ENCODE peak calls at places on chromosomes 13 and 19, in five cellular contexts. One of them, this sample, is unnamed.
A peak's percentile ranks its signal among the peaks of the same experiment; 100 is the strongest.

GRCh38 chr13:49561064-49561410 is 24.3 kb downstream of the RCBTB1 start:
- DNase-seq in heart right ventricle: no peak
- DNase-seq in RWPE2: no peak
- DNase-seq in mammary epithelial cell: no peak
- DNase-seq in cardiac muscle cell: peak; percentile 52
- DNase-seq in this sample: no peak

GRCh38 chr13:66803759-66804456 is 426.2 kb downstream of the PCDH9 start:
- DNase-seq in heart right ventricle: no peak
- DNase-seq in RWPE2: no peak
- DNase-seq in mammary epithelial cell: no peak
- DNase-seq in cardiac muscle cell: no peak
- DNase-seq in this sample: peak; percentile 17

GRCh38 chr13:62119739-62120700 is 704.4 kb upstream of the PCDH20 start:
- DNase-seq in heart right ventricle: no peak
- DNase-seq in RWPE2: no peak
- DNase-seq in mammary epithelial cell: no peak
- DNase-seq in cardiac muscle cell: peak; percentile 7
- DNase-seq in this sample: no peak

GRCh38 chr19:24071078-24071477 is 15.9 kb upstream of the ZNF254 start:
- DNase-seq in heart right ventricle: no peak
- DNase-seq in RWPE2: no peak
- DNase-seq in mammary epithelial cell: no peak
- DNase-seq in cardiac muscle cell: no peak
- DNase-seq in this sample: no peak

GRCh38 chr19:37975596-37976515 is 68.8 kb downstream of the SIPA1L3 start:
- DNase-seq in heart right ventricle: no peak
- DNase-seq in RWPE2: no peak
- DNase-seq in mammary epithelial cell: no peak
- DNase-seq in cardiac muscle cell: no peak
- DNase-seq in this sample: no peak

GRCh38 chr13:51523082-51523518 is 61.2 kb upstream of the WDFY2 start:
- DNase-seq in heart right ventricle: no peak
- DNase-seq in RWPE2: no peak
- DNase-seq in mammary epithelial cell: peak; percentile 77
- DNase-seq in cardiac muscle cell: peak; percentile 81
- DNase-seq in this sample: peak; percentile 65

GRCh38 chr19:18473003-18473705 is 35.2 kb upstream of the ISYNA1 start:
- DNase-seq in heart right ventricle: no peak
- DNase-seq in RWPE2: no peak
- DNase-seq in mammary epithelial cell: no peak
- DNase-seq in cardiac muscle cell: no peak
- DNase-seq in this sample: no peak

GRCh38 chr19:38669532-38669931 is 22.1 kb downstream of the ACTN4 start:
- DNase-seq in heart right ventricle: no peak
- DNase-seq in RWPE2: no peak
- DNase-seq in mammary epithelial cell: no peak
- DNase-seq in cardiac muscle cell: no peak
- DNase-seq in this sample: no peak

GRCh38 chr13:50323440-50324070 is 308.3 kb downstream of the KCNRG start:
- DNase-seq in heart right ventricle: no peak
- DNase-seq in RWPE2: no peak
- DNase-seq in mammary epithelial cell: peak; percentile 85
- DNase-seq in cardiac muscle cell: peak; percentile 70
- DNase-seq in this sample: no peak

GRCh38 chr13:73767747-73768315 is 366.4 kb downstream of the KLF12 start:
- DNase-seq in heart right ventricle: no peak
- DNase-seq in RWPE2: no peak
- DNase-seq in mammary epithelial cell: no peak
- DNase-seq in cardiac muscle cell: no peak
- DNase-seq in this sample: no peak

GRCh38 chr19:34963531-34964406 is at the start of gene ZNF792:
- DNase-seq in heart right ventricle: peak; percentile 76
- DNase-seq in RWPE2: peak; percentile 70
- DNase-seq in mammary epithelial cell: peak; percentile 35
- DNase-seq in cardiac muscle cell: peak; percentile 68
- DNase-seq in this sample: peak; percentile 73

GRCh38 chr19:3984584-3984907 is 717 bp downstream of the EEF2 start:
- DNase-seq in heart right ventricle: no peak
- DNase-seq in RWPE2: no peak
- DNase-seq in mammary epithelial cell: no peak
- DNase-seq in cardiac muscle cell: no peak
- DNase-seq in this sample: no peak

GRCh38 chr13:41053384-41053826 is 7.9 kb upstream of the WBP4 start:
- DNase-seq in heart right ventricle: no peak
- DNase-seq in RWPE2: no peak
- DNase-seq in mammary epithelial cell: peak; percentile 20
- DNase-seq in cardiac muscle cell: peak; percentile 59
- DNase-seq in this sample: no peak

GRCh38 chr13:109400192-109400591 is 386.2 kb downstream of the IRS2 start:
- DNase-seq in heart right ventricle: no peak
- DNase-seq in RWPE2: no peak
- DNase-seq in mammary epithelial cell: no peak
- DNase-seq in cardiac muscle cell: peak; percentile 30
- DNase-seq in this sample: no peak

GRCh38 chr19:53982611-53983010 is 8.8 kb upstream of the CACNG6 start:
- DNase-seq in heart right ventricle: peak; percentile 67
- DNase-seq in RWPE2: no peak
- DNase-seq in mammary epithelial cell: no peak
- DNase-seq in cardiac muscle cell: peak; percentile 71
- DNase-seq in this sample: peak; percentile 82

GRCh38 chr19:13906525-13906904 is 514 bp downstream of the CC2D1A start:
- DNase-seq in heart right ventricle: no peak
- DNase-seq in RWPE2: no peak
- DNase-seq in mammary epithelial cell: peak; percentile 35
- DNase-seq in cardiac muscle cell: no peak
- DNase-seq in this sample: no peak

GRCh38 chr13:98483636-98484288 is 93.1 kb downstream of the STK24 start:
- DNase-seq in heart right ventricle: no peak
- DNase-seq in RWPE2: no peak
- DNase-seq in mammary epithelial cell: no peak
- DNase-seq in cardiac muscle cell: no peak
- DNase-seq in this sample: no peak
- H3K4me3 ChIP-seq in heart right ventricle: no peak overlapping the region
- H3K4me3 ChIP-seq in RWPE2: no peak overlapping the region
- H3K4me3 ChIP-seq in mammary epithelial cell: no peak overlapping the region
- H3K4me3 ChIP-seq in cardiac muscle cell: no peak overlapping the region
- H3K4me3 ChIP-seq in this sample: no peak overlapping the region

DNA sequence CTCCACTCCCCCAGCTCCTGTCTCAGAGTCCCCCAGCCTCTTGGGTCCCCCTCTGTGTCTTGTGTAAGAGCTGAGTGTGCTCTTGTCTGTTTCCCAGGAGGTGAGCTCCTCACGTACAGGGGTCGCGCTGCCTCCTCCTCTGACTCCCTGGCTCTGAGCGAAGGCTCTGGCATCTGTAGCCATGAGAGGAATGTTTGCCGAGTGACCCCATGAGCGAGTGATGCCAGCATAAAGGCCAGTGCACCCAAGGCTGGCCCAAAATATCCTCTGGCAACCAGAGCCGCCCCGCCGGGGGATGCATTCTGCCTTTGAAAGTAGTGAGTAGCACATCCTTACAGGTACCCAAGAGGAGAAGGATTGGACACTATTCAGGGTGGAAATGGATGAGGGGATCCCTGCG is 26.2 kb upstream of the C19orf12 start:
- DNase-seq in heart right ventricle: no peak
- DNase-seq in RWPE2: no peak
- DNase-seq in mammary epithelial cell: no peak
- DNase-seq in cardiac muscle cell: no peak
- DNase-seq in this sample: no peak
- H3K27me3 ChIP-seq in heart right ventricle: peaks cover under 1% of the 10 kb centered on the region
- H3K27me3 ChIP-seq in RWPE2: no peaks in the 10 kb centered on the region
- H3K27me3 ChIP-seq in mammary epithelial cell: peaks cover 2% of the 10 kb centered on the region
- H3K27me3 ChIP-seq in cardiac muscle cell: peaks cover 2% of the 10 kb centered on the region
- H3K27me3 ChIP-seq in this sample: no peaks in the 10 kb centered on the region

DNA sequence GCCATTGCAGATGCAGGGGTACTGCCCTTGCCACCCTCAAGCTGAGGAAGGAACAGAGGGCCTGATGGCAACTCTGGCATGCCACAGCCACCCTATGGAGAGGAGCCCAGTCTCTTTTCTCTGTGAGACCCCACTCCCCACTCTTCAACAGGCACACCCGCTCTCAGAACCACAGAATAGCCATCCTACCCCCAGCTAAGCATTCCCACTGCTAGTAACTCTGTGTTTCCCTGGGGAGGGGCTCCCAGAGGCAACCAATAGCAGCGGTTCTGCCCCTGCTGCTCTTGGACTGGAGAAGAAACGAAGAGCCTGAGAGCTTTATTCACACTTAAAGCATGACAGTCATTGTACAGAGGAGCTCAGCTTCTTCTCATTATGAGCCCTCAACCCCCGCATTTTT is 49.3 kb downstream of the UBL3 start:
- DNase-seq in heart right ventricle: no peak
- DNase-seq in RWPE2: no peak
- DNase-seq in mammary epithelial cell: no peak
- DNase-seq in cardiac muscle cell: no peak
- DNase-seq in this sample: no peak
- H3K4me3 ChIP-seq in heart right ventricle: no peak overlapping the region
- H3K4me3 ChIP-seq in RWPE2: no peak overlapping the region
- H3K4me3 ChIP-seq in mammary epithelial cell: no peak overlapping the region
- H3K4me3 ChIP-seq in cardiac muscle cell: no peak overlapping the region
- H3K4me3 ChIP-seq in this sample: no peak overlapping the region

GRCh38 chr19:41937976-41938375 is 9.7 kb upstream of the ERFL start:
- DNase-seq in heart right ventricle: no peak
- DNase-seq in RWPE2: no peak
- DNase-seq in mammary epithelial cell: no peak
- DNase-seq in cardiac muscle cell: no peak
- DNase-seq in this sample: no peak

GRCh38 chr19:41936416-41936850 is 8.2 kb upstream of the ERFL start:
- DNase-seq in heart right ventricle: no peak
- DNase-seq in RWPE2: no peak
- DNase-seq in mammary epithelial cell: peak; percentile 33
- DNase-seq in cardiac muscle cell: no peak
- DNase-seq in this sample: no peak

GRCh38 chr19:41936961-41937360 is 8.7 kb upstream of the ERFL start:
- DNase-seq in heart right ventricle: no peak
- DNase-seq in RWPE2: no peak
- DNase-seq in mammary epithelial cell: no peak
- DNase-seq in cardiac muscle cell: no peak
- DNase-seq in this sample: no peak

GRCh38 chr19:41935781-41936415 is 7.6 kb upstream of the ERFL start:
- DNase-seq in heart right ventricle: no peak
- DNase-seq in RWPE2: no peak
- DNase-seq in mammary epithelial cell: no peak
- DNase-seq in cardiac muscle cell: no peak
- DNase-seq in this sample: no peak

DNA sequence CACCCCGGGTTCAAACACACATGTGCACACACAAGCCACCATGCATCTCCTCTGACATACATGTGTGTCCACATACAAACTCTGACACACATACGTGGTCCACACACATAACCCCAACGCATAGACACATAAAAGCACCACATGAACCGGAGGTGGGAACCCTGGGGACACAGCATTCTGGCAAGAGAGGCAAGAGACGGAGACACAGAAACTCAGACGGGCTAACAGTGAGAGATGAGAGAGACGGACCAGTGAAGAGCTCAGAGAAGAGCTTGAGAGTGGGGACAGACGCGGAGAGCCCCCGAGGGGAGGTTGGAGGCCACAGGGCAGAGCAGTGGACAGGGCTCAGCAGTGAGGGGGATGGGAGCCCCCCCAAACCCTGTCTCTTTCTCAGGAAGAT is 9.3 kb upstream of the ERFL start:
- DNase-seq in heart right ventricle: no peak
- DNase-seq in RWPE2: no peak
- DNase-seq in mammary epithelial cell: no peak
- DNase-seq in cardiac muscle cell: no peak
- DNase-seq in this sample: no peak
- H3K27me3 ChIP-seq in heart right ventricle: peaks cover 74% of the 10 kb centered on the region
- H3K27me3 ChIP-seq in RWPE2: peaks cover 28% of the 10 kb centered on the region
- H3K27me3 ChIP-seq in mammary epithelial cell: peaks cover 15% of the 10 kb centered on the region
- H3K27me3 ChIP-seq in cardiac muscle cell: peaks cover 78% of the 10 kb centered on the region
- H3K27me3 ChIP-seq in this sample: peaks cover 39% of the 10 kb centered on the region

DNA sequence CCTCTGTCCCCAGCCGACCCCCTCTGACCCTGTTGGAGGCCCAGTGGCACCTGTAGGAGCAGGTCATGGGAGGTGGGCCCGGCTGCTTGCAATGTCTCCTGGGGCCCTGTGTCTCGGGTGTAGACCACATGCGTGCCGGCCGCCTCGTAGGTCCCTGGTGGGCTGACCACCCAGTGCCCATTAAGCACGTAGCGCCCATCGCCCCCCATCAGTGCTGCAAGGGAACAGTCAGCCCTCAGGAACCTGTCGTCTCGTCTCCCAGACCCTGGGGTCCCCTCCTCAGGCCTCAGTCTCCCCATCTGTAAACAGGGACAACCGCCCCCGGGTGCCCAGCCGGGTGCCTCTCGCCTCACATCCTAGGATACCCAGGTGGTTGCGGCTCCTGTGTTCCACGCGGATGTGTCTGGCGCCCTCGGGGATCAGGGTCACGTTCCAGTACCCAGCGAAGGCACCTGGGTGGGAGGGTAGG is 5.6 kb downstream of the ADAMTSL5 start:
- DNase-seq in heart right ventricle: no peak
- DNase-seq in RWPE2: peak; percentile 61
- DNase-seq in mammary epithelial cell: no peak
- DNase-seq in cardiac muscle cell: no peak
- DNase-seq in this sample: no peak
- H3K4me3 ChIP-seq in heart right ventricle: peak overlapping the region; percentile 40
- H3K4me3 ChIP-seq in RWPE2: no peak overlapping the region
- H3K4me3 ChIP-seq in mammary epithelial cell: no peak overlapping the region
- H3K4me3 ChIP-seq in cardiac muscle cell: no peak overlapping the region
- H3K4me3 ChIP-seq in this sample: no peak overlapping the region

DNA sequence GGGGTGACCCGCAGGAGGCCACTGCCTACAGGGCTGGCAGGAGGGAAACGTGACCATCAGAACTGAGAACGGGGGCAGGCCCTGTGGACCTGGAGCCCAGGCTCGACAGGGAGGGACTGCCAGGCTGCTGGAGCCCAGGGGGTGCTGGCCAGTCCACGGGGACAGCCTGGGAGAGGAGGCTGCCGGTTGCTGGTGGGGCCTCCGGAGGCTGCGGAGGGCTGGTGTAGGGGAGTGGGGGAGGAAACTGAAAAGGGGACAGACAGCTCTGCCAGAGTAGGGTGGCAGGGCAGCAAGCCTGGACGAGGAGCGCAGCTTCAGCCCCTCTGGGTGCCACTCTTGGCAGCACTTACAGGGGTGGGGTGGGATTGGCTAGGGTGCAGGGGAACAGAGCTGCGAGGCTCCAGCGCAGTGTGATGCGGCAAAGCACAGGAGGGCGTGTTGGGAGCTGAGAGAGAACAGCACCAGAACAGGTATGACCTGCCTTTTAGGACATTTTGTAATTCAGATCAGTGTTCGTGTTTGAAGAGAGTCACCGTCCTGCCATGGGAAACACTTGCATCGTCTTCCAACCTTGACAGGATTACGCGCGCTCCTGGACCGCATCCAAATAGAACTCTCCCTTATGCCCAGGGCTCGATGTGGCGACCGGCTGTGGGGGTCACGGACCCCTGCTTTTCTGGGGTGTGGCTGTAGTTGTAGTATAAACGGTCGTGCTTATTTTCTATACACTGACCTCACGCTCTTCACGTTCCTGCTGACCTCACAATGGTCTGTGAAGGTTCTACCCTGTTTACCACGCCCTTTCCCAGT is 19.9 kb upstream of the ARHGEF7 start:
- DNase-seq in heart right ventricle: no peak
- DNase-seq in RWPE2: no peak
- DNase-seq in mammary epithelial cell: no peak
- DNase-seq in cardiac muscle cell: no peak
- DNase-seq in this sample: no peak
- H3K27me3 ChIP-seq in heart right ventricle: peaks cover 44% of the 10 kb centered on the region
- H3K27me3 ChIP-seq in RWPE2: peaks cover 57% of the 10 kb centered on the region
- H3K27me3 ChIP-seq in mammary epithelial cell: peaks cover 2% of the 10 kb centered on the region
- H3K27me3 ChIP-seq in cardiac muscle cell: peaks cover 41% of the 10 kb centered on the region
- H3K27me3 ChIP-seq in this sample: peaks cover 32% of the 10 kb centered on the region